ENCODE peak calls at places on chromosomes 16 and 17, in nine cellular contexts. One of them, this sample, is unnamed.

GRCh38 chr16:4315185-4316102 is at the start of gene GLIS2:
- DNase-seq in colonic mucosa: peak; percentile 41
- DNase-seq in stomach: peak; percentile 73
- DNase-seq in HCT116: peak; percentile 28
- DNase-seq in lung: peak; percentile 75
- DNase-seq in lower lobe of right lung: peak; percentile 83
- DNase-seq in fibroblast of mammary gland: peak; percentile 63
- DNase-seq in cardiac muscle cell: peak; percentile 94
- DNase-seq in A673: peak; percentile 85
- DNase-seq in this sample: no peak

GRCh38 chr17:21303441-21304065 is 19.0 kb downstream of the MAP2K3 start:
- DNase-seq in colonic mucosa: no peak
- DNase-seq in stomach: no peak
- DNase-seq in HCT116: no peak
- DNase-seq in lung: no peak
- DNase-seq in lower lobe of right lung: peak; percentile 26
- DNase-seq in fibroblast of mammary gland: no peak
- DNase-seq in cardiac muscle cell: no peak
- DNase-seq in A673: no peak
- DNase-seq in this sample: no peak

GRCh38 chr17:40072481-40073346 is 9.9 kb downstream of the THRA start:
- DNase-seq in colonic mucosa: peak; percentile 84
- DNase-seq in stomach: peak; percentile 83
- DNase-seq in HCT116: no peak
- DNase-seq in lung: no peak
- DNase-seq in lower lobe of right lung: no peak
- DNase-seq in fibroblast of mammary gland: no peak
- DNase-seq in cardiac muscle cell: peak; percentile 45
- DNase-seq in A673: no peak
- DNase-seq in this sample: no peak

GRCh38 chr16:69494993-69495392 is 70.6 kb downstream of the CYB5B start:
- DNase-seq in colonic mucosa: peak; percentile 32
- DNase-seq in stomach: no peak
- DNase-seq in HCT116: peak; percentile 44
- DNase-seq in lung: peak; percentile 31
- DNase-seq in lower lobe of right lung: no peak
- DNase-seq in fibroblast of mammary gland: peak; percentile 28
- DNase-seq in cardiac muscle cell: peak; percentile 2
- DNase-seq in A673: peak; percentile 37
- DNase-seq in this sample: no peak

GRCh38 chr16:8854298-8854948 is 14.4 kb downstream of the CARHSP1 start:
- DNase-seq in colonic mucosa: peak; percentile 16
- DNase-seq in stomach: no peak
- DNase-seq in HCT116: no peak
- DNase-seq in lung: no peak
- DNase-seq in lower lobe of right lung: peak; percentile 7
- DNase-seq in fibroblast of mammary gland: no peak
- DNase-seq in cardiac muscle cell: no peak
- DNase-seq in A673: no peak
- DNase-seq in this sample: no peak

GRCh38 chr16:79429276-79430128 is 171.0 kb downstream of the MAF start:
- DNase-seq in colonic mucosa: no peak
- DNase-seq in stomach: no peak
- DNase-seq in HCT116: no peak
- DNase-seq in lung: no peak
- DNase-seq in lower lobe of right lung: no peak
- DNase-seq in fibroblast of mammary gland: no peak
- DNase-seq in cardiac muscle cell: peak; percentile 4
- DNase-seq in A673: no peak
- DNase-seq in this sample: no peak

GRCh38 chr16:31003744-31004143 is 6.7 kb downstream of the STX1B start:
- DNase-seq in colonic mucosa: no peak
- DNase-seq in stomach: no peak
- DNase-seq in HCT116: no peak
- DNase-seq in lung: no peak
- DNase-seq in lower lobe of right lung: no peak
- DNase-seq in fibroblast of mammary gland: no peak
- DNase-seq in cardiac muscle cell: no peak
- DNase-seq in A673: no peak
- DNase-seq in this sample: no peak

GRCh38 chr17:2172447-2172938 is 117.6 kb downstream of the HIC1 start:
- DNase-seq in colonic mucosa: no peak
- DNase-seq in stomach: no peak
- DNase-seq in HCT116: no peak
- DNase-seq in lung: peak; percentile 54
- DNase-seq in lower lobe of right lung: no peak
- DNase-seq in fibroblast of mammary gland: peak; percentile 89
- DNase-seq in cardiac muscle cell: no peak
- DNase-seq in A673: no peak
- DNase-seq in this sample: no peak

GRCh38 chr17:65104541-65104940 is 32.6 kb upstream of the RGS9 start:
- DNase-seq in colonic mucosa: no peak
- DNase-seq in stomach: no peak
- DNase-seq in HCT116: no peak
- DNase-seq in lung: no peak
- DNase-seq in lower lobe of right lung: no peak
- DNase-seq in fibroblast of mammary gland: no peak
- DNase-seq in cardiac muscle cell: no peak
- DNase-seq in A673: no peak
- DNase-seq in this sample: no peak

GRCh38 chr16:566475-567361 is at the start of gene NHLRC4:
- DNase-seq in colonic mucosa: peak; percentile 76
- DNase-seq in stomach: peak; percentile 69
- DNase-seq in HCT116: no peak
- DNase-seq in lung: peak; percentile 59
- DNase-seq in lower lobe of right lung: peak; percentile 69
- DNase-seq in fibroblast of mammary gland: peak; percentile 54
- DNase-seq in cardiac muscle cell: peak; percentile 70
- DNase-seq in A673: peak; percentile 63
- DNase-seq in this sample: peak; percentile 48

GRCh38 chr16:10616744-10617640 is 36.6 kb upstream of the EMP2 start:
- DNase-seq in colonic mucosa: peak; percentile 93
- DNase-seq in stomach: peak; percentile 73
- DNase-seq in HCT116: peak; percentile 8
- DNase-seq in lung: peak; percentile 87
- DNase-seq in lower lobe of right lung: peak; percentile 83
- DNase-seq in fibroblast of mammary gland: peak; percentile 65
- DNase-seq in cardiac muscle cell: peak; percentile 77
- DNase-seq in A673: peak; percentile 69
- DNase-seq in this sample: no peak

GRCh38 chr17:64781394-64781793 is 119.3 kb upstream of the SMURF2 start:
- DNase-seq in colonic mucosa: peak; percentile 69
- DNase-seq in stomach: peak; percentile 67
- DNase-seq in HCT116: no peak
- DNase-seq in lung: peak; percentile 79
- DNase-seq in lower lobe of right lung: peak; percentile 90
- DNase-seq in fibroblast of mammary gland: no peak
- DNase-seq in cardiac muscle cell: peak; percentile 49
- DNase-seq in A673: no peak
- DNase-seq in this sample: no peak

GRCh38 chr16:21026846-21027245 is 123.8 kb downstream of the DNAH3 start:
- DNase-seq in colonic mucosa: no peak
- DNase-seq in stomach: no peak
- DNase-seq in HCT116: no peak
- DNase-seq in lung: no peak
- DNase-seq in lower lobe of right lung: no peak
- DNase-seq in fibroblast of mammary gland: no peak
- DNase-seq in cardiac muscle cell: no peak
- DNase-seq in A673: no peak
- DNase-seq in this sample: no peak

GRCh38 chr16:59611556-59611955 is 877.4 kb upstream of the GOT2 start:
- DNase-seq in colonic mucosa: no peak
- DNase-seq in stomach: no peak
- DNase-seq in HCT116: no peak
- DNase-seq in lung: no peak
- DNase-seq in lower lobe of right lung: no peak
- DNase-seq in fibroblast of mammary gland: peak; percentile 20
- DNase-seq in cardiac muscle cell: no peak
- DNase-seq in A673: no peak
- DNase-seq in this sample: no peak
- H3K4me3 ChIP-seq in colonic mucosa: no peak overlapping the region
- H3K4me3 ChIP-seq in stomach: no peak overlapping the region
- H3K4me3 ChIP-seq in HCT116: no peak overlapping the region
- H3K4me3 ChIP-seq in lung: no peak overlapping the region
- H3K4me3 ChIP-seq in lower lobe of right lung: no peak overlapping the region
- H3K4me3 ChIP-seq in fibroblast of mammary gland: no peak overlapping the region
- H3K4me3 ChIP-seq in cardiac muscle cell: no peak overlapping the region
- H3K4me3 ChIP-seq in A673: no peak overlapping the region
- H3K4me3 ChIP-seq in this sample: no peak overlapping the region

DNA sequence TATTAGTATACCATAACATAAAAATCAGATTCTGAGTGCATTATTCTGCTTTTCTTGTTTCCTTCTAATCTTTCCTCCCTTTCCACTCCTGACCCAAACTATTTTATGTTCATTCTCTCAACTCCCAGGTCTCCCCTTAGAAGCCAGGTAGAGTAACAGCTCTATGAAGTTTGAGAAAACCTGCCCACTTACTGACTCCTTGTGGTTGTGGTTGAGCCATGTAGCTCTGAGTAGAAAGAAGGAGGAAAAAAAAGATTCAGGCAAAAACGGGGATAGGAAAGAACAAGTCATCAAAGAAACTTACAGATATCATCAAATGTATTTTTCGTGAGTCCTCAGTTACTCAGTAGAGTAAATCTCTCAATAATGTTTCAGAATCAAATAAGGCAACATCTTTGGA is 216.7 kb downstream of the PMP22 start:
- DNase-seq in colonic mucosa: no peak
- DNase-seq in stomach: no peak
- DNase-seq in HCT116: peak; percentile 0
- DNase-seq in lung: no peak
- DNase-seq in lower lobe of right lung: no peak
- DNase-seq in fibroblast of mammary gland: no peak
- DNase-seq in cardiac muscle cell: no peak
- DNase-seq in A673: no peak
- DNase-seq in this sample: no peak
- TF ChIP-seq CTCF in colonic mucosa: no peak
- TF ChIP-seq CTCF in stomach: no peak
- TF ChIP-seq CTCF in HCT116: no peak
- TF ChIP-seq CTCF in lung: no peak
- TF ChIP-seq CTCF in lower lobe of right lung: no peak
- TF ChIP-seq CTCF in fibroblast of mammary gland: no peak
- TF ChIP-seq CTCF in cardiac muscle cell: no peak
- TF ChIP-seq CTCF in A673: no peak
- TF ChIP-seq CTCF in this sample: no peak

GRCh38 chr16:54932737-54933254 is 2.1 kb downstream of the IRX5 start:
- DNase-seq in colonic mucosa: no peak
- DNase-seq in stomach: no peak
- DNase-seq in HCT116: no peak
- DNase-seq in lung: no peak
- DNase-seq in lower lobe of right lung: peak; percentile 48
- DNase-seq in fibroblast of mammary gland: no peak
- DNase-seq in cardiac muscle cell: peak; percentile 54
- DNase-seq in A673: no peak
- DNase-seq in this sample: no peak

GRCh38 chr16:54935411-54936085 is 4.9 kb downstream of the IRX5 start:
- DNase-seq in colonic mucosa: no peak
- DNase-seq in stomach: no peak
- DNase-seq in HCT116: no peak
- DNase-seq in lung: no peak
- DNase-seq in lower lobe of right lung: no peak
- DNase-seq in fibroblast of mammary gland: no peak
- DNase-seq in cardiac muscle cell: no peak
- DNase-seq in A673: no peak
- DNase-seq in this sample: no peak

GRCh38 chr16:54931757-54932660 is 1.3 kb downstream of the IRX5 start:
- DNase-seq in colonic mucosa: no peak
- DNase-seq in stomach: no peak
- DNase-seq in HCT116: no peak
- DNase-seq in lung: no peak
- DNase-seq in lower lobe of right lung: peak; percentile 50
- DNase-seq in fibroblast of mammary gland: no peak
- DNase-seq in cardiac muscle cell: peak; percentile 35
- DNase-seq in A673: peak; percentile 37
- DNase-seq in this sample: no peak

GRCh38 chr16:54934536-54935410 is 4.1 kb downstream of the IRX5 start:
- DNase-seq in colonic mucosa: no peak
- DNase-seq in stomach: no peak
- DNase-seq in HCT116: no peak
- DNase-seq in lung: peak; percentile 66
- DNase-seq in lower lobe of right lung: peak; percentile 63
- DNase-seq in fibroblast of mammary gland: no peak
- DNase-seq in cardiac muscle cell: peak; percentile 90
- DNase-seq in A673: no peak
- DNase-seq in this sample: no peak

GRCh38 chr16:54933281-54934150 is 2.9 kb downstream of the IRX5 start:
- DNase-seq in colonic mucosa: no peak
- DNase-seq in stomach: no peak
- DNase-seq in HCT116: no peak
- DNase-seq in lung: no peak
- DNase-seq in lower lobe of right lung: no peak
- DNase-seq in fibroblast of mammary gland: no peak
- DNase-seq in cardiac muscle cell: peak; percentile 46
- DNase-seq in A673: no peak
- DNase-seq in this sample: no peak
- H3K4me3 ChIP-seq in colonic mucosa: no peak overlapping the region
- H3K4me3 ChIP-seq in stomach: peak overlapping the region; percentile 61
- H3K4me3 ChIP-seq in HCT116: no peak overlapping the region
- H3K4me3 ChIP-seq in lung: peak overlapping the region; percentile 76
- H3K4me3 ChIP-seq in lower lobe of right lung: peak overlapping the region; percentile 68
- H3K4me3 ChIP-seq in fibroblast of mammary gland: peak overlapping the region; percentile 31
- H3K4me3 ChIP-seq in cardiac muscle cell: peak overlapping the region; percentile 96
- H3K4me3 ChIP-seq in A673: no peak overlapping the region
- H3K4me3 ChIP-seq in this sample: no peak overlapping the region

GRCh38 chr16:83793179-83793578 is 14.6 kb upstream of the HSBP1 start:
- DNase-seq in colonic mucosa: no peak
- DNase-seq in stomach: no peak
- DNase-seq in HCT116: no peak
- DNase-seq in lung: no peak
- DNase-seq in lower lobe of right lung: no peak
- DNase-seq in fibroblast of mammary gland: no peak
- DNase-seq in cardiac muscle cell: no peak
- DNase-seq in A673: no peak
- DNase-seq in this sample: no peak
- TF ChIP-seq CTCF in colonic mucosa: no peak
- TF ChIP-seq CTCF in stomach: no peak
- TF ChIP-seq CTCF in HCT116: no peak
- TF ChIP-seq CTCF in lung: no peak
- TF ChIP-seq CTCF in lower lobe of right lung: no peak
- TF ChIP-seq CTCF in fibroblast of mammary gland: no peak
- TF ChIP-seq CTCF in cardiac muscle cell: no peak
- TF ChIP-seq CTCF in A673: no peak
- TF ChIP-seq CTCF in this sample: no peak

GRCh38 chr17:4837471-4838305 is 4.5 kb downstream of the MINK1 start:
- DNase-seq in colonic mucosa: no peak
- DNase-seq in stomach: no peak
- DNase-seq in HCT116: no peak
- DNase-seq in lung: no peak
- DNase-seq in lower lobe of right lung: no peak
- DNase-seq in fibroblast of mammary gland: no peak
- DNase-seq in cardiac muscle cell: no peak
- DNase-seq in A673: no peak
- DNase-seq in this sample: no peak
- H3K4me3 ChIP-seq in colonic mucosa: no peak overlapping the region
- H3K4me3 ChIP-seq in stomach: no peak overlapping the region
- H3K4me3 ChIP-seq in HCT116: no peak overlapping the region
- H3K4me3 ChIP-seq in lung: no peak overlapping the region
- H3K4me3 ChIP-seq in lower lobe of right lung: no peak overlapping the region
- H3K4me3 ChIP-seq in fibroblast of mammary gland: no peak overlapping the region
- H3K4me3 ChIP-seq in cardiac muscle cell: no peak overlapping the region
- H3K4me3 ChIP-seq in A673: no peak overlapping the region
- H3K4me3 ChIP-seq in this sample: no peak overlapping the region

This sample was measured in GM12864.